ENCODE peak calls at places on chromosomes 1 and 21, in four cellular contexts. K is NCI-H748 treated with DMSO at 0.1 percent for 48 hours; R is iris pigment epithelial cell; A is stimulated activated CD4-positive, alpha-beta T cell treated with anti-CD3 and anti-CD28 coated beads, Interleukin-2, amount 100 ng/mL, for 4 hours. W is an unnamed sample.
A peak's percentile ranks its signal among the peaks of the same experiment; 100 is the strongest.

GRCh38 chr1:119947468-119947867 is 51.2 kb upstream of the ADAM30 start:
- DNase-seq in A (no peak), K (no peak), R (peak; percentile 89), W (no peak)

GRCh38 chr1:27967106-27967883 is 7.5 kb downstream of the XKR8 start:
- DNase-seq in A (no peak), R (no peak), K (no peak), W (no peak)

GRCh38 chr1:171438441-171438840 is 46.9 kb upstream of the PRRC2C start:
- DNase-seq in A (no peak), K (no peak), R (peak; percentile 99), W (no peak)

GRCh38 chr1:233719626-233720334 is 105.9 kb downstream of the KCNK1 start:
- DNase-seq in R (no peak), A (no peak), K (no peak), W (no peak)

GRCh38 chr1:59150537-59151386 is 146.1 kb upstream of the FGGY start:
- DNase-seq in K (no peak), A (no peak), R (peak; percentile 94), W (no peak)

GRCh38 chr1:184068354-184068753 is 16.8 kb downstream of the TSEN15 start:
- DNase-seq in A (no peak), K (no peak), R (no peak), W (no peak)

GRCh38 chr1:118110580-118110979 is 74.4 kb downstream of the SPAG17 start:
- DNase-seq in K (no peak), R (no peak), A (no peak), W (no peak)

GRCh38 chr1:202207292-202207691 is 13.7 kb downstream of the LGR6 start:
- DNase-seq in A (no peak), R (peak; percentile 62), K (no peak), W (peak; percentile 35)

GRCh38 chr1:61053712-61054608 is 28.4 kb upstream of the NFIA start:
- DNase-seq in R (no peak), A (no peak), K (no peak), W (no peak)

GRCh38 chr21:32192291-32192690 is 86.6 kb downstream of the MIS18A start:
- DNase-seq in R (no peak), A (no peak), K (no peak), W (no peak)

GRCh38 chr1:53324728-53325297 is 3.1 kb downstream of the LRP8 start:
- DNase-seq in A (no peak), K (no peak), R (no peak), W (no peak)

W was measured in COR-L47.